ENCODE peak calls at places on chromosomes 12 and 14, in four cellular contexts. One of them, this sample, is unnamed.

GRCh38 chr12:27614866-27615265 is 81.4 kb upstream of the REP15 start:
- DNase-seq in PC-3: no peak
- DNase-seq in tibial artery: no peak
- DNase-seq in aorta: no peak
- DNase-seq in this sample: no peak

GRCh38 chr12:69348162-69348938 is at the start of gene LYZ:
- DNase-seq in tibial artery: no peak
- DNase-seq in aorta: no peak
- DNase-seq in PC-3: no peak
- DNase-seq in this sample: no peak

GRCh38 chr14:35305633-35306032 is 13.5 kb downstream of the PSMA6 start:
- DNase-seq in tibial artery: no peak
- DNase-seq in aorta: no peak
- DNase-seq in PC-3: no peak
- DNase-seq in this sample: no peak

GRCh38 chr12:55931780-55932545 is 1.0 kb downstream of the DGKA start:
- DNase-seq in PC-3: no peak
- DNase-seq in tibial artery: peak; percentile 76
- DNase-seq in aorta: peak; percentile 76
- DNase-seq in this sample: peak; percentile 77

GRCh38 chr12:122421815-122422737 is at the start of gene CLIP1:
- DNase-seq in aorta: peak; percentile 69
- DNase-seq in tibial artery: peak; percentile 83
- DNase-seq in PC-3: peak; percentile 74
- DNase-seq in this sample: peak; percentile 66

GRCh38 chr12:58841058-58841798 is 79.1 kb downstream of the LRIG3 start:
- DNase-seq in PC-3: no peak
- DNase-seq in aorta: no peak
- DNase-seq in tibial artery: no peak
- DNase-seq in this sample: no peak

GRCh38 chr12:40469736-40470135 is 222.5 kb upstream of the CNTN1 start:
- DNase-seq in PC-3: no peak
- DNase-seq in tibial artery: no peak
- DNase-seq in aorta: no peak
- DNase-seq in this sample: no peak

GRCh38 chr12:88638388-88638787 is 58.1 kb upstream of the KITLG start:
- DNase-seq in aorta: no peak
- DNase-seq in PC-3: no peak
- DNase-seq in tibial artery: no peak
- DNase-seq in this sample: no peak

GRCh38 chr14:75069021-75069810 is at the start of gene ZC2HC1C:
- DNase-seq in aorta: peak; percentile 97
- DNase-seq in PC-3: peak; percentile 81
- DNase-seq in tibial artery: peak; percentile 98
- DNase-seq in this sample: peak; percentile 94

GRCh38 chr12:52521175-52521574 is 981 bp upstream of the KRT5 start:
- DNase-seq in PC-3: peak; percentile 52
- DNase-seq in tibial artery: no peak
- DNase-seq in aorta: no peak
- DNase-seq in this sample: no peak

GRCh38 chr14:101721111-101721510 is 40.4 kb upstream of the PPP2R5C start:
- DNase-seq in tibial artery: no peak
- DNase-seq in PC-3: no peak
- DNase-seq in aorta: no peak
- DNase-seq in this sample: no peak

GRCh38 chr12:57893460-57894353 is 47.2 kb upstream of the CTDSP2 start:
- DNase-seq in tibial artery: peak; percentile 97
- DNase-seq in PC-3: no peak
- DNase-seq in aorta: peak; percentile 93
- DNase-seq in this sample: peak; percentile 32

GRCh38 chr12:59486827-59487226 is 109.0 kb upstream of the SLC16A7 start:
- DNase-seq in tibial artery: no peak
- DNase-seq in PC-3: peak; percentile 62
- DNase-seq in aorta: no peak
- DNase-seq in this sample: no peak

GRCh38 chr12:93080452-93080851 is 151.4 kb upstream of the EEA1 start:
- DNase-seq in tibial artery: no peak
- DNase-seq in aorta: no peak
- DNase-seq in PC-3: no peak
- DNase-seq in this sample: no peak

GRCh38 chr12:127271776-127272175 is 995.2 kb upstream of the TMEM132C start:
- DNase-seq in aorta: no peak
- DNase-seq in tibial artery: no peak
- DNase-seq in PC-3: no peak
- DNase-seq in this sample: no peak

GRCh38 chr14:30389134-30389900 is 169.6 kb upstream of the G2E3 start:
- DNase-seq in tibial artery: no peak
- DNase-seq in aorta: peak; percentile 60
- DNase-seq in PC-3: peak; percentile 43
- DNase-seq in this sample: no peak

GRCh38 chr12:29148958-29149690 is at the start of gene FAR2:
- DNase-seq in tibial artery: peak; percentile 67
- DNase-seq in aorta: peak; percentile 56
- DNase-seq in PC-3: peak; percentile 69
- DNase-seq in this sample: no peak

GRCh38 chr12:124013073-124013472 is 40.1 kb downstream of the ZNF664 start:
- DNase-seq in tibial artery: no peak
- DNase-seq in PC-3: no peak
- DNase-seq in aorta: no peak
- DNase-seq in this sample: no peak

GRCh38 chr14:101066826-101067508 is 163.4 kb upstream of the RTL1 start:
- DNase-seq in PC-3: no peak
- DNase-seq in aorta: peak; percentile 29
- DNase-seq in tibial artery: peak; percentile 57
- DNase-seq in this sample: no peak

GRCh38 chr12:55642275-55643068 is 5.8 kb downstream of the OR10P1 start:
- DNase-seq in tibial artery: no peak
- DNase-seq in aorta: no peak
- DNase-seq in PC-3: no peak
- DNase-seq in this sample: no peak

GRCh38 chr12:109738878-109739665 is 25.4 kb downstream of the FAM222A start:
- DNase-seq in aorta: peak; percentile 18
- DNase-seq in PC-3: peak; percentile 11
- DNase-seq in tibial artery: peak; percentile 42
- DNase-seq in this sample: no peak

GRCh38 chr12:101407054-101407437 is 526 bp downstream of the ARL1 start:
- DNase-seq in tibial artery: peak; percentile 67
- DNase-seq in aorta: no peak
- DNase-seq in PC-3: peak; percentile 42
- DNase-seq in this sample: no peak

GRCh38 chr12:93918900-93919299 is 229.5 kb upstream of the PLXNC1 start:
- DNase-seq in aorta: no peak
- DNase-seq in PC-3: no peak
- DNase-seq in tibial artery: no peak
- DNase-seq in this sample: no peak

GRCh38 chr14:22641851-22642250 is 2.3 kb downstream of the OR6J1 start:
- DNase-seq in tibial artery: no peak
- DNase-seq in PC-3: peak; percentile 67
- DNase-seq in aorta: no peak
- DNase-seq in this sample: no peak

GRCh38 chr12:49877066-49877465 is 26.6 kb downstream of the FAIM2 start:
- DNase-seq in aorta: no peak
- DNase-seq in PC-3: no peak
- DNase-seq in tibial artery: no peak
- DNase-seq in this sample: no peak

GRCh38 chr12:24853588-24853987 is 95.3 kb downstream of the BCAT1 start:
- DNase-seq in tibial artery: no peak
- DNase-seq in PC-3: no peak
- DNase-seq in aorta: no peak
- DNase-seq in this sample: no peak

GRCh38 chr12:96070670-96071279 is 35.4 kb upstream of the LTA4H start:
- DNase-seq in tibial artery: no peak
- DNase-seq in PC-3: no peak
- DNase-seq in aorta: no peak
- DNase-seq in this sample: no peak

GRCh38 chr12:57133013-57133569 is 4.8 kb downstream of the LRP1 start:
- DNase-seq in aorta: no peak
- DNase-seq in PC-3: no peak
- DNase-seq in tibial artery: no peak
- DNase-seq in this sample: no peak

GRCh38 chr12:94507455-94507854 is 47.8 kb upstream of the CEP83 start:
- DNase-seq in aorta: no peak
- DNase-seq in tibial artery: no peak
- DNase-seq in PC-3: no peak
- DNase-seq in this sample: no peak

GRCh38 chr12:88468546-88468945 is 111.7 kb downstream of the KITLG start:
- DNase-seq in tibial artery: no peak
- DNase-seq in PC-3: no peak
- DNase-seq in aorta: no peak
- DNase-seq in this sample: no peak

GRCh38 chr12:49092086-49092815 is 2.4 kb downstream of the DHH start:
- DNase-seq in aorta: peak; percentile 61
- DNase-seq in tibial artery: no peak
- DNase-seq in PC-3: peak; percentile 63
- DNase-seq in this sample: peak; percentile 75

GRCh38 chr12:27821259-27821973 is 41.4 kb upstream of the MANSC4 start:
- DNase-seq in tibial artery: no peak
- DNase-seq in aorta: no peak
- DNase-seq in PC-3: peak; percentile 99
- DNase-seq in this sample: no peak

GRCh38 chr12:122855985-122856831 is 21.0 kb downstream of the HIP1R start:
- DNase-seq in aorta: no peak
- DNase-seq in PC-3: no peak
- DNase-seq in tibial artery: no peak
- DNase-seq in this sample: no peak

GRCh38 chr14:32896979-32897723 is 41.5 kb upstream of the NPAS3 start:
- DNase-seq in tibial artery: no peak
- DNase-seq in aorta: no peak
- DNase-seq in PC-3: peak; percentile 53
- DNase-seq in this sample: peak; percentile 1

GRCh38 chr12:129064201-129064881 is 211.1 kb downstream of the GLT1D1 start:
- DNase-seq in tibial artery: no peak
- DNase-seq in aorta: no peak
- DNase-seq in PC-3: no peak
- DNase-seq in this sample: no peak

GRCh38 chr12:31326689-31327659 is 1.0 kb upstream of the SINHCAF start:
- DNase-seq in tibial artery: no peak
- DNase-seq in PC-3: no peak
- DNase-seq in aorta: no peak
- DNase-seq in this sample: no peak

GRCh38 chr12:42338280-42338679 is 12.3 kb downstream of the PPHLN1 start:
- DNase-seq in aorta: no peak
- DNase-seq in tibial artery: no peak
- DNase-seq in PC-3: no peak
- DNase-seq in this sample: no peak

GRCh38 chr14:29216774-29217232 is 450.2 kb downstream of the FOXG1 start:
- DNase-seq in PC-3: peak; percentile 85
- DNase-seq in aorta: no peak
- DNase-seq in tibial artery: no peak
- DNase-seq in this sample: no peak

GRCh38 chr12:3897400-3897910 is 24.3 kb upstream of the PARP11 start:
- DNase-seq in PC-3: no peak
- DNase-seq in tibial artery: no peak
- DNase-seq in aorta: no peak
- DNase-seq in this sample: no peak
- H3K27ac ChIP-seq in PC-3: no peak overlapping the region
- H3K27ac ChIP-seq in tibial artery: no peak overlapping the region
- H3K27ac ChIP-seq in aorta: no peak overlapping the region
- H3K27ac ChIP-seq in this sample: no peak overlapping the region

DNA sequence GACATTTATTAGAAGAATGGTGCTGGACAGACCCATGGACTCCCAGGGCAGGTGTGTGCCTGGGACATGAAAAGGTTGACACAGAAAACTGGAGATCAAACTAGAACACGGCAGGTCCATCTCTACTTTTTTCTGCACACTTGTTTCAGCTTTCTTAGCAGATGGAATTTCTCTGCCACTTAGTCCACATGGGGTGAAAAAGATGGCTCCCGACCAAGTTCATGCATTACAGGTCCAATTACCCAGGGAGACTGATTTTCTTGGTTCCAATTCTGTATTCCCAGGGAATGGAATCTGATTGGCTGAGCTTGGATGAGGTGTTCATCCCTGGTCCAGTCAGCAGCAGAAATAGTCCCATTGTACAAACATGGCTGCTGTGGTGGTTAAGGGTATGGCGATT is 238.9 kb upstream of the SRRM4 start:
- DNase-seq in PC-3: no peak
- DNase-seq in tibial artery: no peak
- DNase-seq in aorta: no peak
- DNase-seq in this sample: no peak
- H3K27ac ChIP-seq in PC-3: no peak overlapping the region
- H3K27ac ChIP-seq in tibial artery: no peak overlapping the region
- H3K27ac ChIP-seq in aorta: no peak overlapping the region
- H3K27ac ChIP-seq in this sample: no peak overlapping the region

GRCh38 chr12:12507121-12507520 is 55.5 kb downstream of the DUSP16 start:
- DNase-seq in PC-3: no peak
- DNase-seq in tibial artery: no peak
- DNase-seq in aorta: no peak
- DNase-seq in this sample: no peak
- H3K27ac ChIP-seq in PC-3: no peak overlapping the region
- H3K27ac ChIP-seq in tibial artery: peak overlapping the region; percentile 61
- H3K27ac ChIP-seq in aorta: no peak overlapping the region
- H3K27ac ChIP-seq in this sample: peak overlapping the region; percentile 60

GRCh38 chr12:113931517-113931916 is 34.6 kb downstream of the RBM19 start:
- DNase-seq in tibial artery: no peak
- DNase-seq in aorta: no peak
- DNase-seq in PC-3: no peak
- DNase-seq in this sample: no peak
- H3K27ac ChIP-seq in tibial artery: no peak overlapping the region
- H3K27ac ChIP-seq in aorta: no peak overlapping the region
- H3K27ac ChIP-seq in PC-3: no peak overlapping the region
- H3K27ac ChIP-seq in this sample: peak overlapping the region; percentile 99

DNA sequence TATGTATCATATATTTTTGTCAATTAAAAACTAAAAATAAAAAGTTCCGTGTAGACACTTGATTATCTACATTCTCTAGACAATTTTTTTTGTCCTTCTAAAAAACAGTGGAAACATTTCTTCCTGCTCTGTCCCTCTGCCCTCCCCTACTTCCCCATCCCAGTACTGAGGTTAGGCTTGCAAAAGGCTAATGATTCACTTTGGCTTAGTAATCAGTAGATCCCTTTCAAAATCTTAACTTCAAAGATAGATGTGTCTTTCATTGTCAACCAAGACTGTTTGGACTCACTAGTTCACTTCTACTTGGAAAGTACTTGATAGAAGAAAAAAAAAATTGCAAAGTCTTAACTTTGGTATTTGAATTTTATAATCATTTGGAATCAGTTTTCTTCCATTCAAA is 3.8 kb downstream of the SETD3 start:
- DNase-seq in PC-3: peak; percentile 31
- DNase-seq in aorta: no peak
- DNase-seq in tibial artery: no peak
- DNase-seq in this sample: no peak
- H3K27ac ChIP-seq in PC-3: no peak overlapping the region
- H3K27ac ChIP-seq in aorta: no peak overlapping the region
- H3K27ac ChIP-seq in tibial artery: no peak overlapping the region
- H3K27ac ChIP-seq in this sample: no peak overlapping the region

GRCh38 chr14:103862393-103862782 is 15.0 kb upstream of the PPP1R13B start:
- DNase-seq in PC-3: no peak
- DNase-seq in aorta: no peak
- DNase-seq in tibial artery: no peak
- DNase-seq in this sample: no peak
- H3K27ac ChIP-seq in PC-3: no peak overlapping the region
- H3K27ac ChIP-seq in aorta: no peak overlapping the region
- H3K27ac ChIP-seq in tibial artery: no peak overlapping the region
- H3K27ac ChIP-seq in this sample: no peak overlapping the region

This sample was measured in substantia nigra.